ENCODE peak calls at places on chromosomes 13 and 19, in four cellular contexts. W is IMR-90, E is breast epithelium, U is stomach. X is an unnamed sample.

GRCh38 chr13:103883152-103883551 is 816.9 kb upstream of the SLC10A2 start:
- DNase-seq in W (peak; percentile 95), E (peak; percentile 87), U (peak; percentile 68), X (peak; percentile 40)

GRCh38 chr19:1068111-1069001 is 1.4 kb downstream of the ARHGAP45 start:
- DNase-seq in W (no peak), E (no peak), U (no peak), X (peak; percentile 77)

GRCh38 chr13:97279079-97279411 is 56.9 kb downstream of the MBNL2 start:
- DNase-seq in W (no peak), E (no peak), U (no peak), X (no peak)

GRCh38 chr19:48186541-48186991 is 16.1 kb downstream of the ZSWIM9 start:
- DNase-seq in W (no peak), E (no peak), U (no peak), X (peak; percentile 86)

GRCh38 chr19:1626417-1627010 is 21.3 kb upstream of the UQCR11 start:
- DNase-seq in W (no peak), E (no peak), U (no peak), X (no peak)

GRCh38 chr13:41973247-41973741 is 12.4 kb upstream of the VWA8 start:
- DNase-seq in W (no peak), E (no peak), U (no peak), X (no peak)

GRCh38 chr13:24355103-24355502 is 45.7 kb downstream of the C1QTNF9 start:
- DNase-seq in W (no peak), E (no peak), U (no peak), X (no peak)

GRCh38 chr13:78806457-78806856 is 147.5 kb upstream of the OBI1 start:
- DNase-seq in W (no peak), E (no peak), U (no peak), X (peak; percentile 23)

GRCh38 chr13:52162279-52163101 is 3.1 kb upstream of the NEK3 start:
- DNase-seq in W (peak; percentile 70), E (no peak), U (no peak), X (peak; percentile 64)

GRCh38 chr19:53865918-53866696 is 1.6 kb upstream of the MYADM start:
- DNase-seq in W (peak; percentile 39), E (no peak), U (peak; percentile 71), X (peak; percentile 54)

GRCh38 chr13:22648325-22648758 is 532.4 kb upstream of the SGCG start:
- DNase-seq in W (no peak), E (no peak), U (peak; percentile 51), X (no peak)

GRCh38 chr13:30895773-30896172 is 10.3 kb upstream of the MEDAG start:
- DNase-seq in W (peak; percentile 92), E (no peak), U (no peak), X (no peak)

GRCh38 chr19:30718728-30719127 is 346.5 kb downstream of the ZNF536 start:
- DNase-seq in W (no peak), E (no peak), U (no peak), X (no peak)

GRCh38 chr13:110583178-110583865 is 21.8 kb upstream of the RAB20 start:
- DNase-seq in W (no peak), E (no peak), U (no peak), X (no peak)

GRCh38 chr19:3494051-3494450 is 6.4 kb downstream of the DOHH start:
- DNase-seq in W (no peak), E (no peak), U (peak; percentile 62), X (no peak)
- H3K4me3 ChIP-seq in W (no peak overlapping the region), E (no peak overlapping the region), U (no peak overlapping the region), X (no peak overlapping the region)

GRCh38 chr19:6047741-6048231 is 62.5 kb downstream of the RFX2 start:
- DNase-seq in W (peak; percentile 52), E (peak; percentile 48), U (no peak), X (peak; percentile 47)
- TF ChIP-seq CTCF in W (peak; percentile 89), E (no peak), U (peak; percentile 48), X (peak; percentile 52)

GRCh38 chr19:10251792-10252694 is at the start of gene MRPL4:
- DNase-seq in W (peak; percentile 99), E (peak; percentile 95), U (peak; percentile 95), X (peak; percentile 100)
- TF ChIP-seq POLR2A in W (no peak), E (no peak), U (no peak), X (no peak)

GRCh38 chr13:29428310-29428991 is 167.0 kb downstream of the SLC7A1 start:
- DNase-seq in W (no peak), E (no peak), U (no peak), X (peak; percentile 26)

GRCh38 chr13:29434217-29434940 is 161.1 kb downstream of the SLC7A1 start:
- DNase-seq in W (no peak), E (no peak), U (no peak), X (no peak)

GRCh38 chr13:29429496-29429895 is 166.0 kb downstream of the SLC7A1 start:
- DNase-seq in W (no peak), E (no peak), U (no peak), X (no peak)

GRCh38 chr13:29427937-29428309 is 167.6 kb downstream of the SLC7A1 start:
- DNase-seq in W (no peak), E (no peak), U (no peak), X (no peak)

DNA sequence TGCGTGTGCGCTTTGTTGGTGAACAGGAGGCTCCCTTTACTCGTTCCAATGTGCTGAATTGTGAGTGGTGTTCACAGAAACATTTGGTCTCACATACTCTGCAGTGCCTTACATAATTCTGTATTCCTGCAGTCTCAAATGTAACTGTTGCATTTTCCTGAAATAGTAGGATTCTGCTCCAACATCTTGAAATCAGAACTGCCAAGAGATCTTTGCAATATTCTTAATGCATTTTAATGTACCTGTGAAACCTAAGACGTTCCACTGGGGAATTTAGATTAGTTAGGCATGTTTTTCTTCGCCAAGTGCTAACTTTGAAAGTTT is 166.5 kb downstream of the SLC7A1 start:
- DNase-seq in W (no peak), E (no peak), U (no peak), X (no peak)
- H3K4me3 ChIP-seq in W (no peak overlapping the region), E (peak overlapping the region; percentile 37), U (peak overlapping the region; percentile 43), X (no peak overlapping the region)